ENCODE peak calls at places on chromosomes 2 and 18, in four cellular contexts. I is HepG2, A is H1, E is K562. K is an unnamed sample.

GRCh38 chr2:117856415-117857210 is 42.1 kb downstream of the DDX18 start:
- DNase-seq in E (no peak), I (peak; percentile 67), A (no peak), K (peak; percentile 90)

GRCh38 chr2:171595896-171596295 is 73.6 kb downstream of the CYBRD1 start:
- DNase-seq in A (no peak), E (no peak), I (no peak), K (no peak)

GRCh38 chr2:239302808-239303557 is 97.8 kb downstream of the HDAC4 start:
- DNase-seq in I (no peak), A (no peak), E (no peak), K (no peak)

GRCh38 chr2:57759131-57759530 is 287.5 kb upstream of the VRK2 start:
- DNase-seq in A (no peak), E (no peak), I (no peak), K (no peak)

GRCh38 chr18:27227721-27228120 is 42.6 kb upstream of the CHST9 start:
- DNase-seq in E (no peak), I (no peak), A (no peak), K (no peak)

GRCh38 chr2:187553908-187554703 is at the start of gene TFPI:
- DNase-seq in E (peak; percentile 32), A (no peak), I (peak; percentile 64), K (no peak)

GRCh38 chr2:237057893-237058300 is 27.8 kb upstream of the COPS8 start:
- DNase-seq in I (no peak), A (no peak), E (no peak), K (no peak)

GRCh38 chr2:31384351-31384750 is 30.2 kb downstream of the XDH start:
- DNase-seq in A (no peak), I (no peak), E (no peak), K (peak; percentile 89)

GRCh38 chr2:23697676-23698075 is 229.2 kb downstream of the ATAD2B start:
- DNase-seq in A (no peak), E (no peak), I (no peak), K (no peak)

GRCh38 chr2:171016125-171016524 is 87.1 kb downstream of the GORASP2 start:
- DNase-seq in A (no peak), I (no peak), E (no peak), K (no peak)

GRCh38 chr2:5798083-5798482 is 105.9 kb downstream of the SOX11 start:
- DNase-seq in A (no peak), I (no peak), E (no peak), K (no peak)

GRCh38 chr2:25483584-25484266 is 142.0 kb upstream of the DNMT3A start:
- DNase-seq in I (no peak), E (no peak), A (no peak), K (no peak)

DNA sequence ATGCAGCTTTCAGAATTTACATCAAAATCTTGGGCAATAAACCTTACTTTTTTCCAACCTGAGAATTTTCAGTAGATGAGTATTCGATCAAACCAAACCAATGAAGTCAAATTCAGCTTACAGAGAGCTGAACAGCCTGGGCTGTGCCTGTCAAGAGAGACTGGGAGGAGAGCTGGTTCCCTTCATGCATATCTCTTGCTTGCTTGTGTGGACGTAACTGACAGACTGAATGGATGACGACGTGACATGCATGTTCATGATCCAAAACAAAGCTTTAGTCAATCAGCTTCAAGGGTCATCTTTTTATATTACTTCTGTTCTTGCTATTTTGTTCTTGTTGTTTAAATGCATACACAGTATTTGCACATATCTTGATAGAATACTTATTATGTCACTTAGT is 145.2 kb downstream of the GALNT3 start:
- DNase-seq in I (no peak), E (no peak), A (no peak), K (no peak)
- TF ChIP-seq RNF2 in I (no peak), E (no peak), A (no peak), K (no peak)

GRCh38 chr2:219538488-219539294 is 4.9 kb downstream of the CHPF start:
- DNase-seq in A (no peak), E (no peak), I (no peak), K (no peak)
- TF ChIP-seq USF2 in A (no peak), E (no peak), I (no peak), K (no peak)

DNA sequence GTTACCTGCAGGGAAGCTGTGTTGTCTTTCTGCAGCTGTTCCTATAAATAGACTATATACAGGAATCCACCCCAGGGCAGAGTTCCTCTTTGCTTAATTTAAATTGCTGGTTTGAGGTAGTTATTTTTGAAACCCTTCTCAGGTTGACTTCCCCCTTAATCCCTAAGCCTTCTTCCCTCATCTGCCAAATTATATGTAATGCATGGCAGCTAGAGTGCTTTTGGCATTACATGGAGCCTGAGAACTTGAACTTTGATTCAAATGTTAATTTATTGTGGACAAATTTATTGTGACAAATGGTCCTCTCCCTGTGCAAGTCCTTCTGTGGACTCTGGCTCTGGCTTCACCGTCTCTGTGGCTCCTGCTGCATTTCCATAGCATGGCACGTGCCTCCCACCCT is 29.2 kb downstream of the MYO1B start:
- DNase-seq in I (no peak), A (no peak), E (no peak), K (no peak)
- TF ChIP-seq RNF2 in I (no peak), A (no peak), E (no peak), K (no peak)

GRCh38 chr2:604385-604784 is 72.8 kb downstream of the TMEM18 start:
- DNase-seq in A (no peak), I (no peak), E (no peak), K (no peak)
- TF ChIP-seq USF2 in A (no peak), I (no peak), E (no peak), K (no peak)

DNA sequence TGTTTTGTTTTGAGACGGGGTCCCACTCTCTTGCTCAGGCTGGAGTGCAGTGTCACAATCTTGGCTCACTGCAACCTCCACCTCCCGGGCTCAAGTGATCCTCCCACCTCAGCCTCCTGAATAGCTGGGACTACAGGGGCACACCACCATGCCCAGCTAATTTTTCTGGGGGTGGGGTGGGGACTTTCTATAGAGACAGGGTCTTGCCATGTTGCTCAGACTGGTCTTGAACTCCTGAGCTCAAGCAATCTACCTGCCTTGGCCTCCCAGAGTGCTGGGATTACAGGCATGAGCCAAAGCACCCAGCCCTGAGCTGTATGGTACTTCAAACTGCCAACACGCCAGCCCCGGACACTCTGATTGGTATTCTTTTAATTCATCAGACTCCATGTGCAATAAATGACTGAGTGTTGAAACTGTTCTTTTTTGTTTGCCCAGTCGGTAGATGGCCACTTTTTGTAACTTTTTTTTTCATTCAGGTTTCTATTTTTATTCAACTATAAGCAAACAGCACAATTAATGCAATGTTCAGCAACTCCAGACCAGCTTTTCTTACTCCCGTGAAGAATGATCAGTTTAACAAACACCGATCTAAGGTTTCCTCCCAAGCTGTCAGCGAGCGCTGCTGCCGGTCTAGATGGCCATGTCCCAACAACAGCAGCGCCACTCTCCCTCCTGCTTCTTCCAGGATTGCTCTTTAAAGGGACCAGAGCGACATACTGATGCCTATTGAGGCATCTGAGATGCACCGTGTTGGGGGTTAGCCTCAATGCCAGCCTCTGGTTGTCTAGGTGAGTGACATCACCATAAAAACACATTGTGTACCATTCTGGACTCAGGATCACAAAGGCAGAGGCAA is 12.5 kb upstream of the TGOLN2 start:
- DNase-seq in A (no peak), I (no peak), E (no peak), K (no peak)
- TF ChIP-seq RNF2 in A (no peak), I (no peak), E (no peak), K (no peak)

GRCh38 chr2:97714084-97714949 is 941 bp downstream of the ZAP70 start:
- DNase-seq in I (no peak), E (no peak), A (no peak), K (no peak)

GRCh38 chr2:97713296-97714083 is at the start of gene ZAP70:
- DNase-seq in I (peak; percentile 24), E (no peak), A (no peak), K (no peak)

GRCh38 chr2:97714950-97715652 is 1.7 kb downstream of the ZAP70 start:
- DNase-seq in A (no peak), I (no peak), E (no peak), K (no peak)

GRCh38 chr2:97711394-97711711 is 2.0 kb upstream of the ZAP70 start:
- DNase-seq in E (no peak), I (no peak), A (no peak), K (no peak)

GRCh38 chr2:97712693-97713295 is 582 bp upstream of the ZAP70 start:
- DNase-seq in E (no peak), A (no peak), I (no peak), K (no peak)
- TF ChIP-seq USF2 in E (no peak), A (no peak), I (no peak), K (no peak)

DNA sequence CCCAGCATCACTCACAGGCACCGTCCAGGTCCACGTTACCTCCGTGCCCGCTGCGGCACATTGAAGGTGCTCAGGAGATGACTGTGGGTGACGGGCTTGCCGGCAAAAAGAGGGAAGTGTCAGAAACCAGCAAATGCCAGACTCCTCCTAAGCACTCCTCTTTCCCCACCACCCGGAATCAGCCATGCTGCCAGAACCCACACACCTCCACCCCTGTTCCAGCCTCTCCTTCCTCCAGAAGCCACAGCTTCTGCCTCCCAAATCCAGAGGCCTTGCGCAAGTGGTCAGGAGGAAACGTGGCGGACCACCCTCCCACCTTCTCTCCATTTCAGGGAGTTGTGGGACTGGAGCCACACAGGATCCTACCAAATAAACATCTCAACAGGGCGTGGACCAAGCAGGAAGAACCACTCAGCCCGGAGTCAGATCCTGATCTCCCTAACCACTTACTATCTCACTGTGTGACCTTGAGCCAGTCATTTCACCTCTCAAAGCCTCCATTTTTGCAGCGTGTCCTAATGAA is 33.1 kb downstream of the SMAD7 start:
- DNase-seq in E (no peak), I (no peak), A (no peak), K (no peak)
- TF ChIP-seq RNF2 in E (no peak), I (no peak), A (no peak), K (no peak)